ENCODE peak calls at places on chromosomes 12 and 14, in eight cellular contexts. One of them, this sample, is unnamed.

GRCh38 chr14:56159066-56159465 is 40.9 kb downstream of the PELI2 start:
- DNase-seq in BE2C: no peak
- DNase-seq in CD8-positive, alpha-beta memory T cell: no peak
- DNase-seq in coronary artery: no peak
- DNase-seq in brain microvascular endothelial cell: no peak
- DNase-seq in SK-N-SH: no peak
- DNase-seq in AG09309: no peak
- DNase-seq in right cardiac atrium: no peak
- DNase-seq in this sample: no peak

GRCh38 chr12:68589194-68589593 is 21.5 kb upstream of the RAP1B start:
- DNase-seq in BE2C: no peak
- DNase-seq in brain microvascular endothelial cell: no peak
- DNase-seq in SK-N-SH: no peak
- DNase-seq in CD8-positive, alpha-beta memory T cell: no peak
- DNase-seq in coronary artery: no peak
- DNase-seq in AG09309: no peak
- DNase-seq in right cardiac atrium: no peak
- DNase-seq in this sample: no peak

GRCh38 chr12:90366286-90366685 is 588.7 kb downstream of the CCER1 start:
- DNase-seq in BE2C: no peak
- DNase-seq in coronary artery: no peak
- DNase-seq in AG09309: peak
- DNase-seq in brain microvascular endothelial cell: peak
- DNase-seq in right cardiac atrium: no peak
- DNase-seq in SK-N-SH: no peak
- DNase-seq in CD8-positive, alpha-beta memory T cell: no peak
- DNase-seq in this sample: peak

GRCh38 chr14:105891221-105891602 is 364.8 kb downstream of the TMEM121 start:
- DNase-seq in CD8-positive, alpha-beta memory T cell: no peak
- DNase-seq in brain microvascular endothelial cell: no peak
- DNase-seq in coronary artery: peak
- DNase-seq in BE2C: peak
- DNase-seq in right cardiac atrium: peak
- DNase-seq in SK-N-SH: no peak
- DNase-seq in AG09309: no peak
- DNase-seq in this sample: no peak

GRCh38 chr12:91126516-91126915 is 15.2 kb upstream of the LUM start:
- DNase-seq in SK-N-SH: no peak
- DNase-seq in AG09309: no peak
- DNase-seq in right cardiac atrium: no peak
- DNase-seq in brain microvascular endothelial cell: no peak
- DNase-seq in CD8-positive, alpha-beta memory T cell: no peak
- DNase-seq in coronary artery: no peak
- DNase-seq in BE2C: no peak
- DNase-seq in this sample: no peak

GRCh38 chr12:27780612-27781408 is 774 bp upstream of the MANSC4 start:
- DNase-seq in brain microvascular endothelial cell: peak
- DNase-seq in SK-N-SH: peak
- DNase-seq in coronary artery: peak
- DNase-seq in CD8-positive, alpha-beta memory T cell: peak
- DNase-seq in AG09309: no peak
- DNase-seq in right cardiac atrium: peak
- DNase-seq in BE2C: peak
- DNase-seq in this sample: peak

GRCh38 chr14:51442513-51443175 is 202.6 kb downstream of the TMX1 start:
- DNase-seq in brain microvascular endothelial cell: peak
- DNase-seq in BE2C: no peak
- DNase-seq in coronary artery: no peak
- DNase-seq in AG09309: peak
- DNase-seq in right cardiac atrium: no peak
- DNase-seq in SK-N-SH: no peak
- DNase-seq in CD8-positive, alpha-beta memory T cell: no peak
- DNase-seq in this sample: peak

GRCh38 chr12:65720739-65721138 is 103.5 kb upstream of the HMGA2 start:
- DNase-seq in brain microvascular endothelial cell: no peak
- DNase-seq in SK-N-SH: no peak
- DNase-seq in AG09309: peak
- DNase-seq in BE2C: no peak
- DNase-seq in right cardiac atrium: no peak
- DNase-seq in CD8-positive, alpha-beta memory T cell: no peak
- DNase-seq in coronary artery: no peak
- DNase-seq in this sample: no peak

GRCh38 chr12:22459872-22460490 is 84.4 kb downstream of the C2CD5 start:
- DNase-seq in coronary artery: no peak
- DNase-seq in BE2C: no peak
- DNase-seq in brain microvascular endothelial cell: peak
- DNase-seq in AG09309: peak
- DNase-seq in CD8-positive, alpha-beta memory T cell: no peak
- DNase-seq in right cardiac atrium: no peak
- DNase-seq in SK-N-SH: peak
- DNase-seq in this sample: peak

GRCh38 chr14:106037380-106037779 is 511.0 kb downstream of the TMEM121 start:
- DNase-seq in AG09309: no peak
- DNase-seq in BE2C: no peak
- DNase-seq in CD8-positive, alpha-beta memory T cell: no peak
- DNase-seq in brain microvascular endothelial cell: no peak
- DNase-seq in coronary artery: no peak
- DNase-seq in SK-N-SH: no peak
- DNase-seq in right cardiac atrium: no peak
- DNase-seq in this sample: no peak

GRCh38 chr12:2347844-2348476 is 295.2 kb downstream of the CACNA1C start:
- DNase-seq in coronary artery: no peak
- DNase-seq in SK-N-SH: no peak
- DNase-seq in CD8-positive, alpha-beta memory T cell: no peak
- DNase-seq in brain microvascular endothelial cell: peak
- DNase-seq in BE2C: no peak
- DNase-seq in right cardiac atrium: no peak
- DNase-seq in AG09309: no peak
- DNase-seq in this sample: no peak

GRCh38 chr12:71732357-71732712 is 22.3 kb upstream of the RAB21 start:
- DNase-seq in SK-N-SH: no peak
- DNase-seq in CD8-positive, alpha-beta memory T cell: no peak
- DNase-seq in BE2C: no peak
- DNase-seq in AG09309: no peak
- DNase-seq in coronary artery: no peak
- DNase-seq in brain microvascular endothelial cell: no peak
- DNase-seq in right cardiac atrium: no peak
- DNase-seq in this sample: no peak

GRCh38 chr12:124692443-124692842 is 125.0 kb upstream of the NCOR2 start:
- DNase-seq in BE2C: no peak
- DNase-seq in SK-N-SH: no peak
- DNase-seq in AG09309: no peak
- DNase-seq in coronary artery: no peak
- DNase-seq in right cardiac atrium: no peak
- DNase-seq in CD8-positive, alpha-beta memory T cell: no peak
- DNase-seq in brain microvascular endothelial cell: no peak
- DNase-seq in this sample: no peak

GRCh38 chr12:13165578-13166120 is 30.9 kb upstream of the EMP1 start:
- DNase-seq in AG09309: no peak
- DNase-seq in brain microvascular endothelial cell: peak
- DNase-seq in coronary artery: no peak
- DNase-seq in right cardiac atrium: peak
- DNase-seq in SK-N-SH: no peak
- DNase-seq in BE2C: peak
- DNase-seq in CD8-positive, alpha-beta memory T cell: peak
- DNase-seq in this sample: peak

GRCh38 chr12:13164859-13165577 is 31.5 kb upstream of the EMP1 start:
- DNase-seq in AG09309: no peak
- DNase-seq in coronary artery: no peak
- DNase-seq in CD8-positive, alpha-beta memory T cell: no peak
- DNase-seq in BE2C: no peak
- DNase-seq in SK-N-SH: no peak
- DNase-seq in brain microvascular endothelial cell: no peak
- DNase-seq in right cardiac atrium: no peak
- DNase-seq in this sample: no peak

GRCh38 chr12:13169255-13169654 is 27.3 kb upstream of the EMP1 start:
- DNase-seq in SK-N-SH: no peak
- DNase-seq in coronary artery: no peak
- DNase-seq in brain microvascular endothelial cell: no peak
- DNase-seq in CD8-positive, alpha-beta memory T cell: no peak
- DNase-seq in AG09309: no peak
- DNase-seq in BE2C: no peak
- DNase-seq in right cardiac atrium: no peak
- DNase-seq in this sample: no peak

GRCh38 chr12:13167226-13167625 is 29.3 kb upstream of the EMP1 start:
- DNase-seq in BE2C: no peak
- DNase-seq in brain microvascular endothelial cell: no peak
- DNase-seq in AG09309: no peak
- DNase-seq in coronary artery: no peak
- DNase-seq in CD8-positive, alpha-beta memory T cell: no peak
- DNase-seq in SK-N-SH: no peak
- DNase-seq in right cardiac atrium: no peak
- DNase-seq in this sample: no peak

GRCh38 chr12:13167906-13168305 is 28.6 kb upstream of the EMP1 start:
- DNase-seq in AG09309: no peak
- DNase-seq in brain microvascular endothelial cell: no peak
- DNase-seq in BE2C: no peak
- DNase-seq in CD8-positive, alpha-beta memory T cell: no peak
- DNase-seq in right cardiac atrium: no peak
- DNase-seq in coronary artery: no peak
- DNase-seq in SK-N-SH: no peak
- DNase-seq in this sample: no peak
- H3K4me3 ChIP-seq in AG09309: no peak
- H3K4me3 ChIP-seq in brain microvascular endothelial cell: no peak
- H3K4me3 ChIP-seq in BE2C: no peak
- H3K4me3 ChIP-seq in CD8-positive, alpha-beta memory T cell: no peak
- H3K4me3 ChIP-seq in right cardiac atrium: no peak
- H3K4me3 ChIP-seq in coronary artery: no peak
- H3K4me3 ChIP-seq in SK-N-SH: no peak
- H3K4me3 ChIP-seq in this sample: no peak

DNA sequence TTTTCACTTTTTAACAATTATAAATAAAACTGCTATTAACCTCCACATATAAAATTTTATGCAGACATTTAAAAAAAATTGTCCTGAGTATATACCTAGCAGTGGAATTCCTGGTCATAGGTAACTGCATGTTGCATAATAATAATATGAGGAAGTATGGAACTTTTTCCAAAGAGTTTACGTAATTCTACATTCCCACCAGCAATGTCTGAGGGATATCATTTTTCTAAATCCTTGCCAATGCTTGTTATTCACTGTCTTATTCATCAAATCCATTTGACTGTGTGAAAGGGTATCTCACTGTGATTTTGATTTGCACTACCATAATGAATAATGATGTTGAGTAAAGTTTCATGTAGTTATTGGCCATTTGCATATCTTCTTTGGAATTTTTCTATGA is 393.8 kb downstream of the LRFN5 start:
- DNase-seq in SK-N-SH: no peak
- DNase-seq in right cardiac atrium: no peak
- DNase-seq in AG09309: no peak
- DNase-seq in coronary artery: no peak
- DNase-seq in brain microvascular endothelial cell: no peak
- DNase-seq in BE2C: no peak
- DNase-seq in CD8-positive, alpha-beta memory T cell: no peak
- DNase-seq in this sample: no peak
- H3K4me3 ChIP-seq in SK-N-SH: no peak
- H3K4me3 ChIP-seq in right cardiac atrium: no peak
- H3K4me3 ChIP-seq in AG09309: no peak
- H3K4me3 ChIP-seq in coronary artery: no peak
- H3K4me3 ChIP-seq in brain microvascular endothelial cell: no peak
- H3K4me3 ChIP-seq in BE2C: no peak
- H3K4me3 ChIP-seq in CD8-positive, alpha-beta memory T cell: no peak
- H3K4me3 ChIP-seq in this sample: no peak

GRCh38 chr12:111574797-111575443 is 24.2 kb downstream of the ATXN2 start:
- DNase-seq in BE2C: no peak
- DNase-seq in brain microvascular endothelial cell: no peak
- DNase-seq in right cardiac atrium: no peak
- DNase-seq in CD8-positive, alpha-beta memory T cell: no peak
- DNase-seq in SK-N-SH: no peak
- DNase-seq in coronary artery: no peak
- DNase-seq in AG09309: no peak
- DNase-seq in this sample: no peak

GRCh38 chr12:111570090-111570961 is 28.8 kb downstream of the ATXN2 start:
- DNase-seq in AG09309: peak
- DNase-seq in coronary artery: no peak
- DNase-seq in brain microvascular endothelial cell: peak
- DNase-seq in BE2C: no peak
- DNase-seq in CD8-positive, alpha-beta memory T cell: no peak
- DNase-seq in right cardiac atrium: no peak
- DNase-seq in SK-N-SH: no peak
- DNase-seq in this sample: peak

DNA sequence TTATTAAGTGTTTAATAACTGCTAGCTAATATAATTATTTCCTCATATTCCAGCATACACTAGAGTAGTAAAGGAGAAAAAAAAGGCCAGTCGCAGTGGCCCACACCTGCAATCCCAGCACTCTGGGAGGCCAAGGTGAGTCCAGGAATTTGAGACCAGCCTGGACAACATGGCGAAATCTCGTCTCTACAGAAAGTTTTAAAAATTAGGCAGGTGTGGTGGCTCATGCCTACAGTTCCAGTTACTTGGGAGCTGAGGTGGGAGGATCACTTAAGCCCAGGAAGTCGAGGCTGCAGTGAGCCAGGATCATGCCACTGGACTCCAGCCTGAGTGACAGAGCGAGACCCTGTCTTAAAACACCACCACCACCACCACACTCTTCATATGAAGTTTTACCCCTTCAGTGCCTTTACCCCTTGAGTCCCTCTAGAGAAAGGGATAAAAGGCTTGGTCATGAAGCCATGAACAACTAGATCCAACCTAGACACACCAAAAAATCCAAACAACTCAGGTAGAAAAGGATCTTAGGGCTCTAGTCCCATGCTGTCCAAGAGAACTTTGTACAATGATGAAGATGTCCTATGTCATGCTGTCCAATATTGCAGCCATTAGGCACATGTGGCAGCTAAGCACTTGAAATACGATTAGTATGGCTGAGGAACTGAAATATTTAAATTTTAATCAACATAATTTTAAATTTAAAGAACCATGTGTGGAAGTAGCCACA is 29.6 kb downstream of the ATXN2 start:
- DNase-seq in brain microvascular endothelial cell: no peak
- DNase-seq in CD8-positive, alpha-beta memory T cell: no peak
- DNase-seq in right cardiac atrium: no peak
- DNase-seq in SK-N-SH: no peak
- DNase-seq in BE2C: no peak
- DNase-seq in coronary artery: no peak
- DNase-seq in AG09309: no peak
- DNase-seq in this sample: no peak
- H3K4me3 ChIP-seq in brain microvascular endothelial cell: no peak
- H3K4me3 ChIP-seq in CD8-positive, alpha-beta memory T cell: no peak
- H3K4me3 ChIP-seq in right cardiac atrium: no peak
- H3K4me3 ChIP-seq in SK-N-SH: no peak
- H3K4me3 ChIP-seq in BE2C: no peak
- H3K4me3 ChIP-seq in coronary artery: no peak
- H3K4me3 ChIP-seq in AG09309: no peak
- H3K4me3 ChIP-seq in this sample: no peak

DNA sequence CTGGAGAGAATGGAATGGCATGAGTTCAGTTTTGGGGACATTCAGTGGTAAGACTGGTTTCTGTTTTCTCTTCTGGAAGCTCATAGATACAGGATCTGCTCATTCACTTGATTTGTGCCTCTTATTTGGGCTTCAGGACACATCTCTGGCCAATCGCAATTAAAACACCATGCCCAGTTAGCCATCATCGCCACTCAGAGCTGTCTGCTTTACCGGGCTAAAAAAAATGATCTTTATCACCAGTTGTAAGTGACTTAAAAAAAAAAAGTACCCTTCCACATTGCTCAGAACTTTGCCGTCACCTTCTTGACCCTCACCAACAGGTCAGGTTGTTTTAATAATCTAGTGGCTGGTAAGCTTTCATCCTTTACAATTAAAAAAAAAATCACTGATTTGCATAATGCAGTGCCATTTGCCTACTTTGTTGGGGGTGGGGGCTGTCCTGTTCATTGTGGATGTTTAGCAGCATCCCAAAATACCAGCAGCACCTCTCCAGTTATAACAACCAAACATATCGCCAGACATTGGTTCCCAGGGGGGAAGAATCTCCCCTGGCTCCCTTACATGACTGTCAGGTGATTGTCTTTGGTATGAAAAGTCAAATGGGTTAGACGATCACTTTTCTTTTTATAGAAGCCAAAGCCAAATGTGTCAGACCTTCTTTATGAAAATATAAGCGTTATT is 150.1 kb downstream of the PRKCH start:
- DNase-seq in AG09309: no peak
- DNase-seq in SK-N-SH: peak
- DNase-seq in CD8-positive, alpha-beta memory T cell: no peak
- DNase-seq in BE2C: peak
- DNase-seq in brain microvascular endothelial cell: peak
- DNase-seq in right cardiac atrium: no peak
- DNase-seq in coronary artery: no peak
- DNase-seq in this sample: peak
- H3K4me3 ChIP-seq in AG09309: peak
- H3K4me3 ChIP-seq in SK-N-SH: peak
- H3K4me3 ChIP-seq in CD8-positive, alpha-beta memory T cell: peak
- H3K4me3 ChIP-seq in BE2C: peak
- H3K4me3 ChIP-seq in brain microvascular endothelial cell: peak
- H3K4me3 ChIP-seq in right cardiac atrium: peak
- H3K4me3 ChIP-seq in coronary artery: peak
- H3K4me3 ChIP-seq in this sample: peak

This sample was measured in choroid plexus epithelial cell.